ENCODE peak calls at places on chromosomes 6 and 20, in nine cellular contexts. One of them, this sample, is unnamed.
A peak's percentile ranks its signal among the peaks of the same experiment; 100 is the strongest.

GRCh38 chr6:155040154-155040553 is 45.0 kb downstream of the TIAM2 start:
- DNase-seq in body of pancreas: no peak
- DNase-seq in NCI-H1436 treated with DMSO at 0.1 percent for 48 hours: no peak
- DNase-seq in EH: no peak
- DNase-seq in effector CD4-positive, alpha-beta T cell: no peak
- DNase-seq in WTC11: no peak
- DNase-seq in Peyer's patch: no peak
- DNase-seq in NCI-H226: no peak
- DNase-seq in fibroblast of mammary gland: no peak
- DNase-seq in this sample: peak; percentile 99

GRCh38 chr6:82365011-82365751 is 1.6 kb downstream of the TPBG start:
- DNase-seq in effector CD4-positive, alpha-beta T cell: no peak
- DNase-seq in Peyer's patch: no peak
- DNase-seq in EH: peak; percentile 46
- DNase-seq in fibroblast of mammary gland: no peak
- DNase-seq in NCI-H1436 treated with DMSO at 0.1 percent for 48 hours: no peak
- DNase-seq in WTC11: peak; percentile 56
- DNase-seq in NCI-H226: peak; percentile 43
- DNase-seq in body of pancreas: peak; percentile 27
- DNase-seq in this sample: peak; percentile 41

GRCh38 chr6:7271205-7271534 is 41.8 kb downstream of the SSR1 start:
- DNase-seq in Peyer's patch: no peak
- DNase-seq in body of pancreas: no peak
- DNase-seq in WTC11: no peak
- DNase-seq in fibroblast of mammary gland: no peak
- DNase-seq in NCI-H226: no peak
- DNase-seq in effector CD4-positive, alpha-beta T cell: no peak
- DNase-seq in NCI-H1436 treated with DMSO at 0.1 percent for 48 hours: no peak
- DNase-seq in EH: no peak
- DNase-seq in this sample: no peak

GRCh38 chr6:113560908-113561307 is 296.2 kb upstream of the MARCKS start:
- DNase-seq in NCI-H1436 treated with DMSO at 0.1 percent for 48 hours: no peak
- DNase-seq in effector CD4-positive, alpha-beta T cell: no peak
- DNase-seq in EH: peak; percentile 85
- DNase-seq in body of pancreas: no peak
- DNase-seq in fibroblast of mammary gland: peak; percentile 58
- DNase-seq in Peyer's patch: no peak
- DNase-seq in WTC11: no peak
- DNase-seq in NCI-H226: peak; percentile 70
- DNase-seq in this sample: no peak

GRCh38 chr6:99393366-99393697 is 663 bp downstream of the COQ3 start:
- DNase-seq in NCI-H226: no peak
- DNase-seq in Peyer's patch: no peak
- DNase-seq in effector CD4-positive, alpha-beta T cell: no peak
- DNase-seq in body of pancreas: no peak
- DNase-seq in NCI-H1436 treated with DMSO at 0.1 percent for 48 hours: no peak
- DNase-seq in fibroblast of mammary gland: no peak
- DNase-seq in WTC11: no peak
- DNase-seq in EH: no peak
- DNase-seq in this sample: no peak

GRCh38 chr20:64173116-64173515 is 8.9 kb downstream of the MYT1 start:
- DNase-seq in EH: no peak
- DNase-seq in body of pancreas: no peak
- DNase-seq in Peyer's patch: no peak
- DNase-seq in WTC11: no peak
- DNase-seq in NCI-H226: no peak
- DNase-seq in fibroblast of mammary gland: no peak
- DNase-seq in NCI-H1436 treated with DMSO at 0.1 percent for 48 hours: no peak
- DNase-seq in effector CD4-positive, alpha-beta T cell: no peak
- DNase-seq in this sample: no peak

GRCh38 chr20:62761058-62761758 is 35.1 kb upstream of the MRGBP start:
- DNase-seq in Peyer's patch: no peak
- DNase-seq in EH: no peak
- DNase-seq in fibroblast of mammary gland: no peak
- DNase-seq in body of pancreas: no peak
- DNase-seq in NCI-H1436 treated with DMSO at 0.1 percent for 48 hours: no peak
- DNase-seq in WTC11: no peak
- DNase-seq in NCI-H226: no peak
- DNase-seq in effector CD4-positive, alpha-beta T cell: no peak
- DNase-seq in this sample: no peak

GRCh38 chr6:153215242-153215641 is 84.2 kb upstream of the RGS17 start:
- DNase-seq in effector CD4-positive, alpha-beta T cell: no peak
- DNase-seq in WTC11: no peak
- DNase-seq in fibroblast of mammary gland: peak; percentile 45
- DNase-seq in NCI-H1436 treated with DMSO at 0.1 percent for 48 hours: no peak
- DNase-seq in Peyer's patch: no peak
- DNase-seq in NCI-H226: no peak
- DNase-seq in body of pancreas: no peak
- DNase-seq in EH: peak; percentile 1
- DNase-seq in this sample: peak; percentile 16

GRCh38 chr20:57680934-57681914 is 28.6 kb downstream of the PMEPA1 start:
- DNase-seq in EH: no peak
- DNase-seq in Peyer's patch: peak; percentile 73
- DNase-seq in NCI-H1436 treated with DMSO at 0.1 percent for 48 hours: no peak
- DNase-seq in effector CD4-positive, alpha-beta T cell: no peak
- DNase-seq in WTC11: no peak
- DNase-seq in body of pancreas: no peak
- DNase-seq in NCI-H226: no peak
- DNase-seq in fibroblast of mammary gland: no peak
- DNase-seq in this sample: no peak

GRCh38 chr6:19873031-19873430 is 35.9 kb downstream of the ID4 start:
- DNase-seq in NCI-H1436 treated with DMSO at 0.1 percent for 48 hours: no peak
- DNase-seq in Peyer's patch: no peak
- DNase-seq in effector CD4-positive, alpha-beta T cell: no peak
- DNase-seq in fibroblast of mammary gland: peak; percentile 5
- DNase-seq in WTC11: peak; percentile 22
- DNase-seq in body of pancreas: no peak
- DNase-seq in NCI-H226: no peak
- DNase-seq in EH: peak; percentile 27
- DNase-seq in this sample: peak; percentile 28

GRCh38 chr6:75156186-75156878 is 49.5 kb downstream of the COL12A1 start:
- DNase-seq in WTC11: no peak
- DNase-seq in NCI-H226: no peak
- DNase-seq in fibroblast of mammary gland: no peak
- DNase-seq in Peyer's patch: no peak
- DNase-seq in EH: no peak
- DNase-seq in NCI-H1436 treated with DMSO at 0.1 percent for 48 hours: no peak
- DNase-seq in effector CD4-positive, alpha-beta T cell: no peak
- DNase-seq in body of pancreas: no peak
- DNase-seq in this sample: no peak

GRCh38 chr6:137722749-137723272 is 144.2 kb upstream of the TNFAIP3 start:
- DNase-seq in effector CD4-positive, alpha-beta T cell: no peak
- DNase-seq in EH: peak; percentile 26
- DNase-seq in body of pancreas: no peak
- DNase-seq in NCI-H226: no peak
- DNase-seq in WTC11: no peak
- DNase-seq in NCI-H1436 treated with DMSO at 0.1 percent for 48 hours: no peak
- DNase-seq in Peyer's patch: no peak
- DNase-seq in fibroblast of mammary gland: no peak
- DNase-seq in this sample: no peak

GRCh38 chr6:24775520-24776058 is 852 bp downstream of the GMNN start:
- DNase-seq in NCI-H1436 treated with DMSO at 0.1 percent for 48 hours: no peak
- DNase-seq in Peyer's patch: no peak
- DNase-seq in EH: peak; percentile 78
- DNase-seq in WTC11: no peak
- DNase-seq in fibroblast of mammary gland: peak; percentile 57
- DNase-seq in effector CD4-positive, alpha-beta T cell: peak; percentile 10
- DNase-seq in NCI-H226: no peak
- DNase-seq in body of pancreas: no peak
- DNase-seq in this sample: peak; percentile 73

GRCh38 chr20:11698124-11698523 is 219.6 kb upstream of the BTBD3 start:
- DNase-seq in NCI-H1436 treated with DMSO at 0.1 percent for 48 hours: no peak
- DNase-seq in body of pancreas: no peak
- DNase-seq in NCI-H226: no peak
- DNase-seq in Peyer's patch: no peak
- DNase-seq in EH: no peak
- DNase-seq in effector CD4-positive, alpha-beta T cell: no peak
- DNase-seq in fibroblast of mammary gland: no peak
- DNase-seq in WTC11: no peak
- DNase-seq in this sample: no peak

GRCh38 chr6:48535569-48535968 is 424.6 kb upstream of the PTCHD4 start:
- DNase-seq in NCI-H1436 treated with DMSO at 0.1 percent for 48 hours: no peak
- DNase-seq in NCI-H226: peak; percentile 89
- DNase-seq in effector CD4-positive, alpha-beta T cell: no peak
- DNase-seq in WTC11: no peak
- DNase-seq in EH: peak; percentile 28
- DNase-seq in body of pancreas: no peak
- DNase-seq in Peyer's patch: no peak
- DNase-seq in fibroblast of mammary gland: peak; percentile 90
- DNase-seq in this sample: peak; percentile 71

GRCh38 chr6:107329063-107329462 is 130.3 kb downstream of the PDSS2 start:
- DNase-seq in fibroblast of mammary gland: no peak
- DNase-seq in body of pancreas: no peak
- DNase-seq in Peyer's patch: no peak
- DNase-seq in EH: no peak
- DNase-seq in NCI-H226: no peak
- DNase-seq in effector CD4-positive, alpha-beta T cell: no peak
- DNase-seq in WTC11: no peak
- DNase-seq in NCI-H1436 treated with DMSO at 0.1 percent for 48 hours: no peak
- DNase-seq in this sample: no peak

GRCh38 chr20:29743101-29743931 is 1514.1 kb upstream of the DEFB115 start:
- DNase-seq in effector CD4-positive, alpha-beta T cell: no peak
- DNase-seq in Peyer's patch: peak; percentile 37
- DNase-seq in EH: no peak
- DNase-seq in NCI-H1436 treated with DMSO at 0.1 percent for 48 hours: no peak
- DNase-seq in NCI-H226: no peak
- DNase-seq in fibroblast of mammary gland: no peak
- DNase-seq in body of pancreas: no peak
- DNase-seq in WTC11: no peak
- DNase-seq in this sample: no peak

GRCh38 chr20:40323411-40323810 is 365.6 kb downstream of the MAFB start:
- DNase-seq in NCI-H226: no peak
- DNase-seq in EH: no peak
- DNase-seq in body of pancreas: no peak
- DNase-seq in Peyer's patch: no peak
- DNase-seq in WTC11: no peak
- DNase-seq in NCI-H1436 treated with DMSO at 0.1 percent for 48 hours: no peak
- DNase-seq in effector CD4-positive, alpha-beta T cell: no peak
- DNase-seq in fibroblast of mammary gland: no peak
- DNase-seq in this sample: no peak

GRCh38 chr6:156851447-156851846 is 74.3 kb downstream of the ARID1B start:
- DNase-seq in NCI-H226: no peak
- DNase-seq in EH: no peak
- DNase-seq in effector CD4-positive, alpha-beta T cell: no peak
- DNase-seq in WTC11: no peak
- DNase-seq in NCI-H1436 treated with DMSO at 0.1 percent for 48 hours: no peak
- DNase-seq in fibroblast of mammary gland: no peak
- DNase-seq in Peyer's patch: no peak
- DNase-seq in body of pancreas: no peak
- DNase-seq in this sample: peak; percentile 12

GRCh38 chr6:12136905-12137304 is 124.8 kb downstream of the HIVEP1 start:
- DNase-seq in NCI-H1436 treated with DMSO at 0.1 percent for 48 hours: no peak
- DNase-seq in WTC11: no peak
- DNase-seq in body of pancreas: no peak
- DNase-seq in fibroblast of mammary gland: peak; percentile 54
- DNase-seq in effector CD4-positive, alpha-beta T cell: no peak
- DNase-seq in Peyer's patch: no peak
- DNase-seq in NCI-H226: no peak
- DNase-seq in EH: peak; percentile 53
- DNase-seq in this sample: no peak

GRCh38 chr20:1509237-1509636 is 18.0 kb upstream of the SIRPB2 start:
- DNase-seq in NCI-H226: peak; percentile 7
- DNase-seq in EH: peak; percentile 21
- DNase-seq in body of pancreas: no peak
- DNase-seq in effector CD4-positive, alpha-beta T cell: no peak
- DNase-seq in NCI-H1436 treated with DMSO at 0.1 percent for 48 hours: no peak
- DNase-seq in WTC11: no peak
- DNase-seq in Peyer's patch: peak; percentile 53
- DNase-seq in fibroblast of mammary gland: peak; percentile 48
- DNase-seq in this sample: peak; percentile 24

GRCh38 chr20:53940883-53941546 is 129.4 kb downstream of the BCAS1 start:
- DNase-seq in EH: peak; percentile 90
- DNase-seq in body of pancreas: no peak
- DNase-seq in fibroblast of mammary gland: peak; percentile 85
- DNase-seq in WTC11: no peak
- DNase-seq in NCI-H226: peak; percentile 53
- DNase-seq in effector CD4-positive, alpha-beta T cell: no peak
- DNase-seq in Peyer's patch: no peak
- DNase-seq in NCI-H1436 treated with DMSO at 0.1 percent for 48 hours: no peak
- DNase-seq in this sample: peak; percentile 16

GRCh38 chr6:136784271-136784664 is 8.0 kb downstream of the MAP3K5 start:
- DNase-seq in body of pancreas: no peak
- DNase-seq in EH: no peak
- DNase-seq in Peyer's patch: no peak
- DNase-seq in NCI-H226: no peak
- DNase-seq in effector CD4-positive, alpha-beta T cell: no peak
- DNase-seq in fibroblast of mammary gland: no peak
- DNase-seq in WTC11: no peak
- DNase-seq in NCI-H1436 treated with DMSO at 0.1 percent for 48 hours: no peak
- DNase-seq in this sample: no peak

GRCh38 chr6:105993769-105994521 is 92.2 kb upstream of the PRDM1 start:
- DNase-seq in NCI-H226: no peak
- DNase-seq in WTC11: peak; percentile 44
- DNase-seq in NCI-H1436 treated with DMSO at 0.1 percent for 48 hours: no peak
- DNase-seq in body of pancreas: no peak
- DNase-seq in fibroblast of mammary gland: peak; percentile 36
- DNase-seq in Peyer's patch: peak; percentile 74
- DNase-seq in EH: peak; percentile 73
- DNase-seq in effector CD4-positive, alpha-beta T cell: peak; percentile 25
- DNase-seq in this sample: no peak

GRCh38 chr6:36386495-36387439 is 702 bp downstream of the ETV7 start:
- DNase-seq in Peyer's patch: peak; percentile 54
- DNase-seq in WTC11: peak; percentile 43
- DNase-seq in effector CD4-positive, alpha-beta T cell: peak; percentile 6
- DNase-seq in body of pancreas: peak; percentile 31
- DNase-seq in NCI-H226: peak; percentile 43
- DNase-seq in EH: peak; percentile 68
- DNase-seq in fibroblast of mammary gland: peak; percentile 47
- DNase-seq in NCI-H1436 treated with DMSO at 0.1 percent for 48 hours: no peak
- DNase-seq in this sample: peak; percentile 25

GRCh38 chr6:7727951-7728854 is 2.3 kb downstream of the BMP6 start:
- DNase-seq in body of pancreas: no peak
- DNase-seq in EH: peak; percentile 26
- DNase-seq in effector CD4-positive, alpha-beta T cell: no peak
- DNase-seq in NCI-H226: no peak
- DNase-seq in fibroblast of mammary gland: no peak
- DNase-seq in NCI-H1436 treated with DMSO at 0.1 percent for 48 hours: no peak
- DNase-seq in WTC11: peak; percentile 43
- DNase-seq in Peyer's patch: no peak
- DNase-seq in this sample: peak; percentile 47

GRCh38 chr6:15441215-15441868 is 195.5 kb downstream of the JARID2 start:
- DNase-seq in effector CD4-positive, alpha-beta T cell: peak; percentile 17
- DNase-seq in EH: peak; percentile 81
- DNase-seq in NCI-H226: peak; percentile 58
- DNase-seq in Peyer's patch: peak; percentile 65
- DNase-seq in NCI-H1436 treated with DMSO at 0.1 percent for 48 hours: peak; percentile 17
- DNase-seq in fibroblast of mammary gland: peak; percentile 83
- DNase-seq in body of pancreas: peak; percentile 36
- DNase-seq in WTC11: peak; percentile 42
- DNase-seq in this sample: peak; percentile 74

GRCh38 chr20:62266340-62266739 is 28.0 kb downstream of the OSBPL2 start:
- DNase-seq in NCI-H1436 treated with DMSO at 0.1 percent for 48 hours: no peak
- DNase-seq in effector CD4-positive, alpha-beta T cell: no peak
- DNase-seq in NCI-H226: no peak
- DNase-seq in body of pancreas: no peak
- DNase-seq in EH: peak; percentile 10
- DNase-seq in fibroblast of mammary gland: peak; percentile 12
- DNase-seq in Peyer's patch: no peak
- DNase-seq in WTC11: no peak
- DNase-seq in this sample: peak; percentile 12

GRCh38 chr20:33606114-33606771 is 55.9 kb upstream of the C20orf144 start:
- DNase-seq in body of pancreas: no peak
- DNase-seq in NCI-H1436 treated with DMSO at 0.1 percent for 48 hours: no peak
- DNase-seq in EH: no peak
- DNase-seq in fibroblast of mammary gland: no peak
- DNase-seq in WTC11: no peak
- DNase-seq in NCI-H226: no peak
- DNase-seq in Peyer's patch: no peak
- DNase-seq in effector CD4-positive, alpha-beta T cell: no peak
- DNase-seq in this sample: no peak

GRCh38 chr20:11064946-11065345 is 391.1 kb upstream of the JAG1 start:
- DNase-seq in NCI-H226: no peak
- DNase-seq in NCI-H1436 treated with DMSO at 0.1 percent for 48 hours: no peak
- DNase-seq in EH: no peak
- DNase-seq in Peyer's patch: no peak
- DNase-seq in fibroblast of mammary gland: no peak
- DNase-seq in body of pancreas: no peak
- DNase-seq in WTC11: no peak
- DNase-seq in effector CD4-positive, alpha-beta T cell: no peak
- DNase-seq in this sample: no peak

GRCh38 chr6:170068496-170068895 is 222.4 kb downstream of the DLL1 start:
- DNase-seq in NCI-H226: no peak
- DNase-seq in NCI-H1436 treated with DMSO at 0.1 percent for 48 hours: no peak
- DNase-seq in fibroblast of mammary gland: no peak
- DNase-seq in Peyer's patch: peak; percentile 10
- DNase-seq in EH: no peak
- DNase-seq in body of pancreas: peak; percentile 7
- DNase-seq in WTC11: no peak
- DNase-seq in effector CD4-positive, alpha-beta T cell: no peak
- DNase-seq in this sample: no peak